ENCODE peak calls at places on chromosomes 1 and 21, in four cellular contexts. M is lower lobe of right lung, L is fibroblast of lung, Y is neural progenitor cell. N is an unnamed sample. For H3K36me3, the result is how much of the 10 kb centered on the place peaks cover.

GRCh38 chr1:162905759-162906158 is 44.8 kb upstream of the CCDC190 start:
- DNase-seq in M (no peak), Y (no peak), L (peak), N (peak)

GRCh38 chr1:20410555-20410954 is 75.5 kb downstream of the CAMK2N1 start:
- DNase-seq in M (no peak), Y (peak), L (no peak), N (no peak)

GRCh38 chr1:75908717-75909152 is 23.5 kb downstream of the ASB17 start:
- DNase-seq in M (no peak), Y (peak), L (peak), N (peak)

GRCh38 chr1:234564035-234565029 is 45.6 kb downstream of the IRF2BP2 start:
- DNase-seq in M (no peak), Y (no peak), L (peak), N (peak)

GRCh38 chr1:193019442-193020026 is 39.6 kb downstream of the UCHL5 start:
- DNase-seq in L (peak), M (no peak), Y (peak), N (peak)

GRCh38 chr1:26290061-26290415 is 10.2 kb downstream of the SH3BGRL3 start:
- DNase-seq in M (no peak), L (no peak), Y (peak), N (no peak)

GRCh38 chr21:44930543-44930981 is 9.3 kb upstream of the SLX9 start:
- DNase-seq in L (no peak), M (peak), Y (no peak), N (no peak)

GRCh38 chr21:19244502-19245187 is 841.1 kb upstream of the TMPRSS15 start:
- DNase-seq in Y (no peak), M (no peak), L (no peak), N (no peak)

GRCh38 chr1:47031059-47031458 is 7.6 kb downstream of the CYP4X1 start:
- DNase-seq in M (no peak), Y (no peak), L (peak), N (peak)

GRCh38 chr1:90386899-90387334 is 330.2 kb downstream of the BARHL2 start:
- DNase-seq in L (peak), M (no peak), Y (no peak), N (no peak)

GRCh38 chr1:224828691-224829090 is 100.8 kb upstream of the DNAH14 start:
- DNase-seq in M (no peak), L (peak), Y (no peak), N (no peak)

GRCh38 chr1:172662464-172663109 is 3.7 kb downstream of the FASLG start:
- DNase-seq in L (peak), Y (no peak), M (peak), N (peak)

GRCh38 chr1:2358651-2359640 is 32.4 kb downstream of the MORN1 start:
- DNase-seq in M (peak), L (no peak), Y (no peak), N (no peak)

GRCh38 chr1:220454155-220454777 is 73.7 kb upstream of the MARK1 start:
- DNase-seq in L (no peak), M (no peak), Y (no peak), N (no peak)

GRCh38 chr1:40772146-40772770 is 11.3 kb upstream of the KCNQ4 start:
- DNase-seq in M (no peak), Y (no peak), L (no peak), N (no peak)

GRCh38 chr1:38953433-38953860 is 11.8 kb upstream of the RHBDL2 start:
- DNase-seq in Y (peak), L (no peak), M (no peak), N (no peak)

GRCh38 chr1:246367046-246367445 is 140.0 kb downstream of the SMYD3 start:
- DNase-seq in M (no peak), Y (no peak), L (peak), N (no peak)

GRCh38 chr1:6724517-6725141 is 23.0 kb upstream of the DNAJC11 start:
- DNase-seq in L (peak), Y (no peak), M (no peak), N (peak)

GRCh38 chr1:180881806-180882509 is 30.7 kb upstream of the KIAA1614 start:
- DNase-seq in M (no peak), L (peak), Y (peak), N (no peak)
- H3K27ac ChIP-seq in M (no peak), L (no peak), Y (no peak), N (no peak)

DNA sequence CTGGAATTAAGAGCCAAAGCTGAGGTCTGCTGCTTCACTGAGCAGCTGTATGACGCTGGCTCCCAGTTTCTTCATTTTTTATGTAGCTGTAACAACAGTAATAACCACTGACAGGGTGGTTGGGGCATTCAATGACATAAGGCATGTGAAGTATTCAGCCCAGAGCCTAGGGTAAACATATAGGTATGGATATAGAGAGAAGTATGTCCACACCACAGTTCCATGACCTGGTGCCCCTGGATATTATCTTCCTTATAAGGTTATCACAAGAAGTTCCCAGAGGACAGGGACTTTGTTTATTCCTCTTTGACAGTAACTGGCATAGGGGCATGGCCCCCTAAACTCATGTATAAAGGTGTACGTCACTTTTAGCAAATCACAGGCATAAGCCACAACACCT is 14.7 kb downstream of the RAB42 start:
- DNase-seq in Y (no peak), M (no peak), L (no peak), N (no peak)
- H3K36me3 ChIP-seq in Y (under half), M (half or more), L (under half), N (under half)

GRCh38 chr1:92903765-92904164 is 57.5 kb downstream of the DIPK1A start:
- DNase-seq in Y (no peak), L (no peak), M (no peak), N (no peak)
- H3K27ac ChIP-seq in Y (no peak), L (no peak), M (no peak), N (no peak)

GRCh38 chr1:51784997-51785421 is 93.5 kb downstream of the NRDC start:
- DNase-seq in L (no peak), Y (no peak), M (no peak), N (peak)

GRCh38 chr1:51776408-51776807 is 102.1 kb downstream of the NRDC start:
- DNase-seq in L (no peak), Y (no peak), M (no peak), N (no peak)

DNA sequence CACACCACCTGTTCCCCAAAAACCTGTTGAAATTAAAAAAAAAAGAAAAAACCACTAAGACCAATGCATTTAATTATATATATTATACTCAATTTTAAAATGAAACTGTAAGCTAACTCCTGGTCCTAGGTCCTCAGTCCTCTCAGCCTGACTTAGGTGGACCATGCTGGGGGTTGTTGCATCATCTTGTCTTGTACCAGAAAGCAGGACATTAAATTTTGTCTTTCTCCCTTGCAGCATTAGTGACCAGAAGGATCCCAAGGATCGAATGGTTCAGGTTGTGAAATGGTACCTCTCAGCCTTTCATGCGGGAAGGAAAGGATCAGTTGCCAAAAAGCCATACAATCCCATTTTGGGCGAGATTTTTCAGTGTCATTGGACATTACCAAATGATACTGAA is 97.6 kb downstream of the NRDC start:
- DNase-seq in L (no peak), Y (no peak), M (no peak), N (no peak)
- H3K36me3 ChIP-seq in L (under half), Y (under half), M (half or more), N (under half)

GRCh38 chr1:158040323-158040722 is 46.9 kb downstream of the KIRREL1 start:
- DNase-seq in Y (no peak), M (no peak), L (no peak), N (no peak)

GRCh38 chr1:158039380-158039779 is 45.9 kb downstream of the KIRREL1 start:
- DNase-seq in Y (no peak), M (no peak), L (no peak), N (peak)

GRCh38 chr1:158035976-158036583 is 42.6 kb downstream of the KIRREL1 start:
- DNase-seq in Y (peak), M (no peak), L (peak), N (peak)

GRCh38 chr1:158037008-158037875 is 43.8 kb downstream of the KIRREL1 start:
- DNase-seq in L (no peak), Y (no peak), M (no peak), N (no peak)

GRCh38 chr1:158037876-158038359 is 44.5 kb downstream of the KIRREL1 start:
- DNase-seq in L (peak), Y (no peak), M (no peak), N (no peak)
- H3K27ac ChIP-seq in L (peak), Y (peak), M (peak), N (no peak)

N was measured in brain microvascular endothelial cell.